ENCODE peak calls at places on chromosomes 13 and 19, in ten cellular contexts. D is T-helper 17 cell; C is midbrain; E is caudate nucleus; V is CD4-positive, alpha-beta memory T cell; O is iPS DF 19.7; I is ovary; H is GM04504; A is activated CD4-positive, alpha-beta T cell treated with anti-CD3 and anti-CD28 coated beads for 24 hours; Q is mesendoderm. W is an unnamed sample.

GRCh38 chr13:48110930-48111721 is 16.2 kb upstream of the MED4 start:
- DNase-seq in D (no peak), C (peak), E (no peak), V (no peak), O (no peak), I (no peak), H (no peak), A (no peak), Q (peak), W (no peak)

GRCh38 chr13:114148521-114148855 is 16.1 kb upstream of the RASA3 start:
- DNase-seq in D (peak), C (no peak), E (no peak), V (peak), O (no peak), I (no peak), H (no peak), A (no peak), Q (no peak), W (peak)

GRCh38 chr19:39671739-39672363 is 16.1 kb downstream of the LGALS16 start:
- DNase-seq in D (no peak), C (peak), E (no peak), V (peak), O (no peak), I (no peak), H (peak), A (peak), Q (peak), W (peak)

GRCh38 chr13:96075953-96076543 is 13.9 kb upstream of the HS6ST3 start:
- DNase-seq in D (no peak), C (peak), E (no peak), V (no peak), O (no peak), I (no peak), H (peak), A (no peak), Q (peak), W (peak)

GRCh38 chr13:81987677-81988357 is 1646.9 kb upstream of the SPRY2 start:
- DNase-seq in D (no peak), C (no peak), E (no peak), V (no peak), O (peak), I (no peak), H (no peak), A (no peak), Q (peak), W (no peak)

GRCh38 chr13:68232351-68233130 is 1002.4 kb upstream of the PCDH9 start:
- DNase-seq in D (no peak), C (no peak), E (no peak), V (no peak), O (no peak), I (no peak), H (no peak), A (no peak), Q (peak), W (no peak)

GRCh38 chr19:41264581-41265375 is 606 bp downstream of the HNRNPUL1 start:
- DNase-seq in D (peak), C (peak), E (peak), V (peak), O (no peak), I (peak), H (no peak), A (peak), Q (peak), W (peak)

GRCh38 chr13:43686557-43686956 is 100.2 kb downstream of the ENOX1 start:
- DNase-seq in D (no peak), C (no peak), E (no peak), V (no peak), O (no peak), I (no peak), H (peak), A (no peak), Q (peak), W (no peak)

GRCh38 chr19:18657590-18658365 is 20.9 kb downstream of the KLHL26 start:
- DNase-seq in D (no peak), C (no peak), E (peak), V (no peak), O (no peak), I (peak), H (no peak), A (no peak), Q (peak), W (no peak)

GRCh38 chr13:23621316-23621645 is 51.1 kb downstream of the TNFRSF19 start:
- DNase-seq in D (no peak), C (no peak), E (no peak), V (no peak), O (no peak), I (no peak), H (peak), A (no peak), Q (peak), W (no peak)